ENCODE peak calls at places on chromosomes 12 and 14, in eight cellular contexts. H, I, Q, J, G, X, O and M are unnamed samples.

GRCh38 chr14:72318648-72319047 is 386.4 kb downstream of the RGS6 start:
- ATAC-seq in H (no peak), I (peak), Q (no peak), J (no peak), G (no peak), X (no peak), O (no peak), M (no peak)

GRCh38 chr14:30298266-30298795 is 260.6 kb upstream of the G2E3 start:
- ATAC-seq in H (no peak), I (no peak), Q (no peak), J (no peak), G (no peak), X (no peak), O (no peak), M (no peak)

GRCh38 chr14:54058501-54058900 is 101.9 kb upstream of the BMP4 start:
- ATAC-seq in H (no peak), I (no peak), Q (no peak), J (no peak), G (no peak), X (no peak), O (no peak), M (no peak)

GRCh38 chr12:102833687-102834435 is 83.2 kb downstream of the PAH start:
- ATAC-seq in H (no peak), I (peak), Q (no peak), J (no peak), G (no peak), X (peak), O (peak), M (no peak)

GRCh38 chr14:81677736-81678135 is 144.1 kb upstream of the SEL1L start:
- ATAC-seq in H (no peak), I (no peak), Q (peak), J (no peak), G (no peak), X (no peak), O (no peak), M (no peak)

GRCh38 chr12:93154753-93155475 is 222.8 kb upstream of the NUDT4 start:
- ATAC-seq in H (no peak), I (no peak), Q (no peak), J (no peak), G (no peak), X (no peak), O (peak), M (no peak)

GRCh38 chr12:34602213-34602940 is 580.1 kb downstream of the ALG10 start:
- ATAC-seq in H (no peak), I (no peak), Q (no peak), J (no peak), G (no peak), X (no peak), O (no peak), M (no peak)

GRCh38 chr12:31005944-31006361 is 67.7 kb upstream of the DDX11 start:
- ATAC-seq in H (no peak), I (peak), Q (no peak), J (no peak), G (peak), X (no peak), O (no peak), M (no peak)

GRCh38 chr14:50839048-50839447 is 8.1 kb upstream of the NIN start:
- ATAC-seq in H (no peak), I (no peak), Q (no peak), J (no peak), G (no peak), X (peak), O (no peak), M (no peak)

GRCh38 chr12:48441122-48441521 is 31.2 kb upstream of the ANP32D start:
- ATAC-seq in H (no peak), I (no peak), Q (no peak), J (no peak), G (no peak), X (no peak), O (no peak), M (no peak)

GRCh38 chr14:88604213-88604612 is 41.4 kb downstream of the ZC3H14 start:
- ATAC-seq in H (no peak), I (no peak), Q (no peak), J (no peak), G (no peak), X (no peak), O (no peak), M (no peak)

GRCh38 chr12:51372021-51372420 is 19.2 kb downstream of the GALNT6 start:
- ATAC-seq in H (no peak), I (no peak), Q (no peak), J (no peak), G (no peak), X (no peak), O (peak), M (no peak)

GRCh38 chr12:51371295-51371953 is 19.8 kb downstream of the GALNT6 start:
- ATAC-seq in H (no peak), I (peak), Q (peak), J (peak), G (peak), X (peak), O (peak), M (peak)

GRCh38 chr12:51369581-51369980 is 21.6 kb downstream of the GALNT6 start:
- ATAC-seq in H (no peak), I (no peak), Q (no peak), J (no peak), G (no peak), X (no peak), O (no peak), M (no peak)

GRCh38 chr12:51370667-51371066 is 20.5 kb downstream of the GALNT6 start:
- ATAC-seq in H (no peak), I (no peak), Q (no peak), J (no peak), G (no peak), X (no peak), O (no peak), M (no peak)

GRCh38 chr12:51368640-51369517 is 22.3 kb downstream of the GALNT6 start:
- ATAC-seq in H (peak), I (no peak), Q (no peak), J (no peak), G (no peak), X (no peak), O (peak), M (no peak)
- TF ChIP-seq POLR2A in H (no peak), I (no peak), Q (no peak), J (no peak), G (no peak), X (no peak), O (no peak), M (no peak)

GRCh38 chr14:105382343-105383082 is 15.8 kb upstream of the TEX22 start:
- ATAC-seq in H (no peak), I (no peak), Q (no peak), J (no peak), G (no peak), X (no peak), O (no peak), M (no peak)
- TF ChIP-seq POLR2A in H (no peak), I (no peak), Q (no peak), J (no peak), G (no peak), X (no peak), O (no peak), M (no peak)

GRCh38 chr12:132986001-132986884 is at the start of gene ZNF26:
- ATAC-seq in H (peak), I (peak), Q (peak), J (peak), G (peak), X (peak), O (peak), M (peak)
- TF ChIP-seq POLR2A in H (peak), I (peak), Q (peak), J (peak), G (peak), X (peak), O (peak), M (peak)

DNA sequence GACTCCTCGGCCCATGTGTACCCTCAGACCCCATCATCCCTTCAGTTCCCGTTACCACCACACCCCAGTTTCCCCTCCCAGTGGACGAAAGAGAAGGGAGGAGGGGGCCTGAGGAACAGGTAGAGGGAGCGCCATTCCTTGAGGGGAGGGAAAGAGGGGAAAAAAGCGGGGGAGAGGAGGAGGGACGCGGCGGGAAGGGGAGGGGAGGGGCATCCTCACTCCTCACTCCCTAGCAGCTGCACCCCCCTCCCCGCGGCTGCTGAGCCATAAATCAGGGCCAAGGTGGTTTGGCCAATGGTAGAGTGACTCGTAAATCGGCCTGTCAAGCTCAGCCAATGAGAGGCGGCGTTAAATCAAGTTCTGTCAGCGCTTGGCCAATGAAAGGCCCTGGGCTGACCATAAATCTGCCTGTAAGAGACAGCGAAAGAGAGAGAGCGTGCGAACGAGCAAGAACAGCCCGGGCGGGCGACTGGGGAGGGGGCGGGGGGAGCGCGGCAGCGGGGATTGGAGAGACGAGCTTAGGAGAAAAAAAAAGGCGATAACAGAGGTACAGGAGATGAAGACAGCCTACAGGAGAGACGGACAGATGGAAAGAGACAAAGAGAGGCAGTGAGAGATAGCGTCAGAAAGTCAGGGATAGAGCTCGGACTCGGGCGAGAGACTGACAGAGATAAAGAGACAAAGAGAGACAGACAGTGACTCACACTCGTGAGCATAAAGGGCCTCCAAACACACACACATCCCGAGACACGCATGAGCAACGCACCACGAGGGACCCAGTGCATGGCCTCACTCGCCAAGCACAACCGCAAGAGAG is 5.1 kb downstream of the GPR84 start:
- ATAC-seq in H (peak), I (peak), Q (peak), J (peak), G (peak), X (peak), O (peak), M (peak)
- TF ChIP-seq POLR2A in H (peak), I (peak), Q (peak), J (peak), G (peak), X (peak), O (peak), M (no peak)

DNA sequence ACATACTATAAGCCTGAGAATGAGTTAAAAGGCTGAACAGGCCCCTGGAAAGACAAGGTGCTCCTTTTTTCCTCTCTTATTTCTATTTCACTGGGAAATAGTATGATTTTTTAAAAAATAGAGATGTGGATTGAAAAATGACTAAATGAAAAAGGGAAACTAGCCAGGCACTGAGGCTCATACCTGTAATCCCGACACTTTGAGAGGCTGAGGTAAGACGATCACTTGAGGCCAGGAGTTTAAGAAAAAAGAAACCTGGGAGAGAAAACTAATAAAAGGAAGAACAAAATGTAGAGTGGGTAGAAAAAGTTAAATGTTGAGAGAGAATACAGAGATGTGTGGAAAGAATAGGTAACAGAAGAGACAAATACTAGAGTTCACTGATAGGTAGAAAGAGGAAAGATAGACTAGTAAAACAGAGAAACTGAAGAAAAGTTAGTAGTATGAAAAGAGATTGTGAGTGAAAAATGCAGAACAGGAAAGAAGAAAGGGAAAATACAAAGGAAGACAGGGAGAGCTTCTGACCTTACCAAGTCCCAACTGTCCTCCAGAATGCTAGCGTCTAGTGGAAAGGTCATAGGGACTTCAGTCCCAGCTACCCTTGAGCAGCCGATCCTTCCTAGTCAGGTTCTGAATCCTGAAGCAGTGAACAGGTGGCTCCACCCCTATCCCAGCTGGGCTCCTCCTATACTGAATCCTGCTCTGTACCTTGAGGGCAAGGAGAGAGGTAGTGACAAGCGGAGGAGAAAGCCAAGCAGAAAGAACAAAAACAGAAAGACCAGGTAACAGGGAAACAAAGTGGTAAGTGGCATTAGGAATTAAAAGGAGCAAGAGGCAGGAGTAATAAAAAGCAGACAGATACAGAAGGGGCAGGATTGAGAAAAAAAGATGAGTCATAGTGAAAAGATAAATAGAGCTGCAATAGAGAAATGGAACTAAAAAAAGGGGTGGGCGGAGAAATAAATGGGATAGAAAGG is 7.3 kb downstream of the TMEM116 start:
- ATAC-seq in H (peak), I (peak), Q (peak), J (peak), G (peak), X (peak), O (peak), M (no peak)
- TF ChIP-seq POLR2A in H (peak), I (no peak), Q (no peak), J (no peak), G (no peak), X (no peak), O (no peak), M (no peak)

DNA sequence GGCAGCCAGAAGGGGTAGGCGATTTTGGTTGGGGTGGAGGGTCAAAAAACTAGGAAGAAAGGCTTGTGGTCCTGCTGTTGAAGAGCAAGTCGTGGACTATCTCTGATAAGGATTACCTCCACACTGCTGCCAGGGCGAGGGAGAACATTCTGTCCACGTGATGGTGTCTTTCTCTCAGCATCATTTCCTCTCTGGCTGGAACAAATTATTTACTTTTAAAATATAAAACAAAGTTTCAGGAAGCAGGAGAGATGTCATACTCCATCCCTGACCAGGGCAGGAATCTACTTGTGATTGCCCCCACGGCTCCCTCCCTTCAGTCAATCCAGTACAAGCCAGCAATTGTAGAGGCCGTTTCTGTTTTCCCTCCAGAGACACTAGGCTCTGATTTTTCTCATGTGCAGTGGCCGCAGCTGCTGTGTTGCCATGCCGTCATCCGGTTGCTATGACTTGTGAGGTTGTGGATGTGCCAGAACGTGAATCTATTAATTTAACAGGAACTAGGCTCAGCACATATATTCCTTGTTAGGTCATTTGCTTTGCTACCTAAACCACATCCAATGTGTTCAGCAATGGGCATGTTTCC is 61.5 kb upstream of the PTGR2 start:
- ATAC-seq in H (no peak), I (no peak), Q (no peak), J (peak), G (peak), X (no peak), O (no peak), M (peak)
- TF ChIP-seq POLR2A in H (no peak), I (no peak), Q (peak), J (peak), G (peak), X (no peak), O (peak), M (peak)